ENCODE peak calls at places on chromosome 12, in six cellular contexts. One of them, this sample, is unnamed.

GRCh38 chr12:79732647-79733046 is 41.9 kb upstream of the PAWR start:
- DNase-seq in tibial artery: no peak
- DNase-seq in CD8-positive, alpha-beta T cell: no peak
- DNase-seq in colonic mucosa: no peak
- DNase-seq in psoas muscle: no peak
- DNase-seq in gastrocnemius medialis: no peak
- DNase-seq in this sample: no peak

GRCh38 chr12:53380797-53381738 is 1.1 kb downstream of the SP1 start:
- DNase-seq in psoas muscle: no peak
- DNase-seq in gastrocnemius medialis: no peak
- DNase-seq in colonic mucosa: no peak
- DNase-seq in tibial artery: peak; percentile 39
- DNase-seq in CD8-positive, alpha-beta T cell: no peak
- DNase-seq in this sample: peak; percentile 47

GRCh38 chr12:82686223-82687019 is at the start of gene TMTC2:
- DNase-seq in colonic mucosa: peak; percentile 97
- DNase-seq in psoas muscle: peak; percentile 93
- DNase-seq in tibial artery: peak; percentile 93
- DNase-seq in gastrocnemius medialis: peak; percentile 70
- DNase-seq in CD8-positive, alpha-beta T cell: peak; percentile 89
- DNase-seq in this sample: peak; percentile 94

GRCh38 chr12:5371636-5372035 is 60.3 kb upstream of the NTF3 start:
- DNase-seq in gastrocnemius medialis: no peak
- DNase-seq in tibial artery: no peak
- DNase-seq in CD8-positive, alpha-beta T cell: no peak
- DNase-seq in colonic mucosa: no peak
- DNase-seq in psoas muscle: no peak
- DNase-seq in this sample: no peak

GRCh38 chr12:105674871-105675699 is 344.6 kb downstream of the C12orf75 start:
- DNase-seq in colonic mucosa: no peak
- DNase-seq in psoas muscle: no peak
- DNase-seq in tibial artery: no peak
- DNase-seq in gastrocnemius medialis: no peak
- DNase-seq in CD8-positive, alpha-beta T cell: no peak
- DNase-seq in this sample: no peak

GRCh38 chr12:50923361-50924130 is 28.8 kb upstream of the HIGD1C start:
- DNase-seq in CD8-positive, alpha-beta T cell: no peak
- DNase-seq in tibial artery: no peak
- DNase-seq in psoas muscle: no peak
- DNase-seq in gastrocnemius medialis: no peak
- DNase-seq in colonic mucosa: no peak
- DNase-seq in this sample: no peak

GRCh38 chr12:13444076-13444475 is 247.6 kb downstream of the EMP1 start:
- DNase-seq in CD8-positive, alpha-beta T cell: no peak
- DNase-seq in gastrocnemius medialis: no peak
- DNase-seq in psoas muscle: no peak
- DNase-seq in tibial artery: no peak
- DNase-seq in colonic mucosa: no peak
- DNase-seq in this sample: no peak

GRCh38 chr12:48903363-48903981 is 21.8 kb downstream of the FKBP11 start:
- DNase-seq in tibial artery: no peak
- DNase-seq in gastrocnemius medialis: no peak
- DNase-seq in psoas muscle: no peak
- DNase-seq in colonic mucosa: no peak
- DNase-seq in CD8-positive, alpha-beta T cell: no peak
- DNase-seq in this sample: peak; percentile 56

GRCh38 chr12:100168562-100168961 is 25.9 kb upstream of the BLTP3B start:
- DNase-seq in psoas muscle: no peak
- DNase-seq in CD8-positive, alpha-beta T cell: no peak
- DNase-seq in gastrocnemius medialis: no peak
- DNase-seq in colonic mucosa: no peak
- DNase-seq in tibial artery: no peak
- DNase-seq in this sample: no peak

GRCh38 chr12:89307665-89308253 is 44.5 kb downstream of the DUSP6 start:
- DNase-seq in tibial artery: no peak
- DNase-seq in gastrocnemius medialis: no peak
- DNase-seq in CD8-positive, alpha-beta T cell: no peak
- DNase-seq in psoas muscle: no peak
- DNase-seq in colonic mucosa: no peak
- DNase-seq in this sample: no peak

GRCh38 chr12:21476949-21477348 is 24.5 kb downstream of the RECQL start:
- DNase-seq in colonic mucosa: no peak
- DNase-seq in gastrocnemius medialis: no peak
- DNase-seq in CD8-positive, alpha-beta T cell: no peak
- DNase-seq in psoas muscle: no peak
- DNase-seq in tibial artery: no peak
- DNase-seq in this sample: no peak

GRCh38 chr12:90250766-90251165 is 542.1 kb upstream of the ATP2B1 start:
- DNase-seq in colonic mucosa: peak; percentile 24
- DNase-seq in psoas muscle: no peak
- DNase-seq in CD8-positive, alpha-beta T cell: no peak
- DNase-seq in tibial artery: peak; percentile 63
- DNase-seq in gastrocnemius medialis: peak; percentile 23
- DNase-seq in this sample: no peak

GRCh38 chr12:119169150-119169549 is 9.6 kb upstream of the HSPB8 start:
- DNase-seq in colonic mucosa: no peak
- DNase-seq in CD8-positive, alpha-beta T cell: no peak
- DNase-seq in gastrocnemius medialis: no peak
- DNase-seq in psoas muscle: no peak
- DNase-seq in tibial artery: no peak
- DNase-seq in this sample: no peak

GRCh38 chr12:54306925-54307731 is 6.3 kb upstream of the NFE2 start:
- DNase-seq in tibial artery: no peak
- DNase-seq in gastrocnemius medialis: peak; percentile 39
- DNase-seq in psoas muscle: peak; percentile 80
- DNase-seq in CD8-positive, alpha-beta T cell: peak; percentile 19
- DNase-seq in colonic mucosa: peak; percentile 98
- DNase-seq in this sample: peak; percentile 96

GRCh38 chr12:40376533-40377267 is 151.9 kb downstream of the LRRK2 start:
- DNase-seq in psoas muscle: no peak
- DNase-seq in CD8-positive, alpha-beta T cell: no peak
- DNase-seq in gastrocnemius medialis: no peak
- DNase-seq in tibial artery: no peak
- DNase-seq in colonic mucosa: no peak
- DNase-seq in this sample: no peak

GRCh38 chr12:100554608-100555077 is 18.8 kb upstream of the GAS2L3 start:
- DNase-seq in CD8-positive, alpha-beta T cell: no peak
- DNase-seq in tibial artery: no peak
- DNase-seq in gastrocnemius medialis: no peak
- DNase-seq in colonic mucosa: peak; percentile 44
- DNase-seq in psoas muscle: no peak
- DNase-seq in this sample: no peak

GRCh38 chr12:68499616-68500015 is 111.1 kb upstream of the RAP1B start:
- DNase-seq in colonic mucosa: no peak
- DNase-seq in tibial artery: no peak
- DNase-seq in psoas muscle: no peak
- DNase-seq in gastrocnemius medialis: no peak
- DNase-seq in CD8-positive, alpha-beta T cell: no peak
- DNase-seq in this sample: no peak

GRCh38 chr12:1518763-1519516 is 75.4 kb downstream of the FBXL14 start:
- DNase-seq in gastrocnemius medialis: no peak
- DNase-seq in CD8-positive, alpha-beta T cell: no peak
- DNase-seq in psoas muscle: no peak
- DNase-seq in tibial artery: peak; percentile 54
- DNase-seq in colonic mucosa: no peak
- DNase-seq in this sample: no peak

GRCh38 chr12:109591041-109591440 is 17.4 kb downstream of the MVK start:
- DNase-seq in colonic mucosa: no peak
- DNase-seq in psoas muscle: no peak
- DNase-seq in CD8-positive, alpha-beta T cell: no peak
- DNase-seq in tibial artery: no peak
- DNase-seq in gastrocnemius medialis: no peak
- DNase-seq in this sample: no peak

GRCh38 chr12:101743242-101743641 is 4.0 kb upstream of the SYCP3 start:
- DNase-seq in CD8-positive, alpha-beta T cell: no peak
- DNase-seq in gastrocnemius medialis: no peak
- DNase-seq in psoas muscle: no peak
- DNase-seq in colonic mucosa: no peak
- DNase-seq in tibial artery: no peak
- DNase-seq in this sample: no peak

DNA sequence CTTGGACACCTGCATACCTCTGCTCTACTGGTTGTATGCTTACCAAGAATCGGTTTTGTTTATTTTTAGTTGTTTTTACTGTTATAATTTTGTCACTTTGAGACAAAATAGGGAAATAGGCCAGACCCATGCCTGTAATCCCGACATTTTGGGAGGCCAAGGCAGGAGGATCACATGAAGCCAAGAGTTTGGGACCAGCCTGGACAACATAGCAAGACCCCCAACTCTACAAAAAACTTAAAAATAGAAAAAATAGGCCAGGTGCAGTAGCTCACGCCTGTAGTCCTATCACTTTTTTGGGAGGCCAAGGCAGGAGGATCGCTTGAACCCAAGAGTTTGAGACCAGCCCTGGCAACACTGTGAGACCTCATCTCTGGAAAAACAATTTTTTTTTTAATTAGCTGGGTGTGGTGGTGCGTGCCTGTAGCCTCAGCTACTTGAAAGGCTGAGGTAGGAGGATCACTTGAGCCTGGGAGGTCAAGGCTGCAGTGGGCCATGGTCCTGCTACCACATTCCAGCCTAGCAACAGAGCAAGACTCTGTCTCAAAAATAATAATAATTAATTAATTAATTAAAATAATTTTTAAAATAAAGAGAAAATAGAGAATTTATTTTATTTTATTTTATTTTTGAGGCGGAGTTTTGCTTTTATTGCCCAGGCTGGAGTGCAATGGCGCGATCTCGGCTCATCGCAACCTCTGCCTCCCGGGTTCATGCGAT is 1.3 kb upstream of the MRPS35 start:
- DNase-seq in CD8-positive, alpha-beta T cell: no peak
- DNase-seq in tibial artery: no peak
- DNase-seq in colonic mucosa: no peak
- DNase-seq in psoas muscle: no peak
- DNase-seq in gastrocnemius medialis: no peak
- DNase-seq in this sample: no peak
- H3K4me3 ChIP-seq in CD8-positive, alpha-beta T cell: no peak overlapping the region
- H3K4me3 ChIP-seq in tibial artery: peak overlapping the region; percentile 95
- H3K4me3 ChIP-seq in colonic mucosa: peak overlapping the region; percentile 98
- H3K4me3 ChIP-seq in psoas muscle: peak overlapping the region; percentile 94
- H3K4me3 ChIP-seq in gastrocnemius medialis: peak overlapping the region; percentile 98
- H3K4me3 ChIP-seq in this sample: peak overlapping the region; percentile 80

DNA sequence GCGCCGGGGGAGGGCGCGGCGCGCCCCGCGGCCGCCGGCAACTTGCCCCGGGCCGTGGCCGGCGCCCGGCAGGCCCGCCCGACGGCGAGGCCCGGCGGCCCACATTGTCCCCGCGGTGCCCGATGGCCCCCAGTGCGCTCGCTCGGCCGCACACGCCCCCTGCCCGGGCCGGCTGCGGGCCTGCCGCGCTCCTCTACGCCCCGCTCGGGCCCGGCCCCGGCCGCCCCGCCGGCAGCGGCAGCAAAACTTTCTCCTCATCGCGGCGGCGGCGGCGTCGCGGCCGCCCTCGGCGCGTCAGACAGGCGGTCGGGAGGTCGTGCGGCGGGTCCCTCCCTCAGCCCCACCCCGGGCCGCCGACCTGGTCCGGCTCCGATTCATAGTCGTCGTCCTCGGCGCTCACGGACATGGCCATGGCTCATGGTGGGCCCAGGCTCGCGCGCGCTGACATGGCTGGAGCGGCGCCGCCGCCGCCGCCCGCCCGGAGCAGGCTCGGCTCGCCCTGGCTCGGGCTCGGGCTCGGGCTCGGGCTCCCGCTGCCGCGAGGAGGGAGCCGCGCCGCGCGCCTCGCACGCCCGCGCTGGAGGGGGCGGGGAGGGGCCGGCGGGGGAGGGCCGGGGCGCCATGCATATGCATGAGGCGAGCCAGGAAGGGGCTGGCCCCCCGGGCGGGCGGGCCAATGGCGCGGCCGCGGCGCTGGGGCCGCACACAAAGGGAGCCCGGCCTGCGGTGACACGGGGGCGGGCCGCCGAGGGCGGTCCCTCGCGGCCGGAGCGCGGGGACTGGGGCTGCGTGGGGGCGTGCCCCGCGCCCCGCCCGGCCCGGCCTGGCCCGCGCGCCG is 67.1 kb downstream of the RNF34 start:
- DNase-seq in colonic mucosa: peak; percentile 90
- DNase-seq in CD8-positive, alpha-beta T cell: peak; percentile 84
- DNase-seq in psoas muscle: peak; percentile 95
- DNase-seq in gastrocnemius medialis: peak; percentile 78
- DNase-seq in tibial artery: peak; percentile 94
- DNase-seq in this sample: peak; percentile 94
- H3K4me3 ChIP-seq in colonic mucosa: peak overlapping the region; percentile 52
- H3K4me3 ChIP-seq in CD8-positive, alpha-beta T cell: peak overlapping the region; percentile 55
- H3K4me3 ChIP-seq in psoas muscle: peak overlapping the region; percentile 76
- H3K4me3 ChIP-seq in gastrocnemius medialis: peak overlapping the region; percentile 62
- H3K4me3 ChIP-seq in tibial artery: peak overlapping the region; percentile 76
- H3K4me3 ChIP-seq in this sample: peak overlapping the region; percentile 65

DNA sequence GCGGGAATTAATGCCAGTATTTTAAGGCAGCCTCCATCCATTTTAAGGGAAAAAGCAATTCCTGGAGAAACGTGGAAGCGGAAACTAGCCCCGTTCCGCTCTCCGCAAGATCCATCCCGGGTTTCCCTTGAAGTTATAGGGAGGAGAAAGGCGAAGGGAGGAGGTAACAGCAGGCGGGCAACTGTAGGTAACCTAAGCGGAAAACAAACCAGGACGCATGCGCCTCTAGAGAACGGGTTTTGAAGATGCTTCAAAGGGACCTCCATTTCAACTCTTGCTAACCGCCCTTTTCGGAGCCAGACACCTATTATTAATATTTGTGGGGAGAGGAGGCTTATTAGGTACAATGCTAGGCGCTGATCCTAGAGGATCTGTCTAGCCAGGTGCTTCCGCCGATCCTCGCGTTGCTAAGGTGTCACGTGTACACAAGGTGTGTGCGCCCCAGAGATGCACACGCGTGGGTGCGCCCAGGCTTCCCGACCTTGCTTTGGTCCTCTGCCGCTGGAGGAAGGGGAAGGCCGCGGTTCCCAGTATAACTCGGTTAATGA is 6.2 kb downstream of the TBX5 start:
- DNase-seq in colonic mucosa: peak; percentile 25
- DNase-seq in CD8-positive, alpha-beta T cell: no peak
- DNase-seq in tibial artery: no peak
- DNase-seq in psoas muscle: no peak
- DNase-seq in gastrocnemius medialis: no peak
- DNase-seq in this sample: no peak
- H3K4me3 ChIP-seq in colonic mucosa: no peak overlapping the region
- H3K4me3 ChIP-seq in CD8-positive, alpha-beta T cell: no peak overlapping the region
- H3K4me3 ChIP-seq in tibial artery: no peak overlapping the region
- H3K4me3 ChIP-seq in psoas muscle: no peak overlapping the region
- H3K4me3 ChIP-seq in gastrocnemius medialis: no peak overlapping the region
- H3K4me3 ChIP-seq in this sample: peak overlapping the region; percentile 60

DNA sequence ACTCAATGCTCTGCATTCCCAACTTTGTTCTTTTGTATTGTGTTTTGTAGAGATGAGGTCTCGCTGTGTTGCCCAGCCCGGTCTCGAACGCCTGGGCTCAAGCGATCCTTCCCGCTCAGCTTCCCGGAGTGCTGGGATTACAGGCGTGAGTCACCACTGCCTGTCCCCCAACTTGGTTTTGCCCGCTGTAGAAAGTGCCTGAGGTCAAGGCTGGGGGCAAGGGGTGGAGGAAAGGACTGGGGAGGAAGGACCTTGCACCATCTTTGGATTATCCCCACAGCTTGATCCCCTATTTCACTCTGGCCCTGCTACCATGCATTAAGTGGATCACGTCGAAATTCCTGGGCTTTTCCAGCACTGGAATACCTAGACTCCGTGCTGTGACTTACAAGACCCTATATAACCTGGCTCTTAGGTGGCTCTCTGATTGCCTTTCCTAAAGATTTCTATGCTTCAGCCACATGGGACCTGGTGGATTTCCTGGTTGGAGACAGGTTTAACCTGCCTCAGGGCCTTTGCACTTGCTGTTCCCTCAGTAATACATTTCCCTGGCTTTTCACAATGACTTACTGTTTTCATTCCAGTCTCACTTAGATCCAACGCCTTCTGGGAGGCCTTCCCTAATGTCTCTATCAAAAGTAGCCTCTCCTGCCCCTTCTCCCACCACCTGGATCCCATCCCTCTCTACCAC is 608 bp upstream of the PIANP start:
- DNase-seq in psoas muscle: no peak
- DNase-seq in colonic mucosa: no peak
- DNase-seq in gastrocnemius medialis: no peak
- DNase-seq in CD8-positive, alpha-beta T cell: no peak
- DNase-seq in tibial artery: no peak
- DNase-seq in this sample: no peak
- H3K4me3 ChIP-seq in psoas muscle: peak overlapping the region; percentile 55
- H3K4me3 ChIP-seq in colonic mucosa: peak overlapping the region; percentile 42
- H3K4me3 ChIP-seq in gastrocnemius medialis: peak overlapping the region; percentile 38
- H3K4me3 ChIP-seq in CD8-positive, alpha-beta T cell: peak overlapping the region; percentile 58
- H3K4me3 ChIP-seq in tibial artery: peak overlapping the region; percentile 48
- H3K4me3 ChIP-seq in this sample: peak overlapping the region; percentile 46